ENCODE peak calls at places on chromosome 15, in seven cellular contexts. F, J, E, D, M, A and O are unnamed samples.

GRCh38 chr15:96353931-96354730 is 23.6 kb downstream of the NR2F2 start:
- DNase-seq in E (no peak), A (peak), D (no peak), M (peak), J (no peak), F (no peak), O (peak)

GRCh38 chr15:66186049-66186825 is 67.3 kb downstream of the MEGF11 start:
- DNase-seq in E (no peak), A (peak), D (no peak), J (no peak), F (no peak), M (no peak), O (no peak)

GRCh38 chr15:44536298-44536961 is 517 bp upstream of the EIF3J start:
- DNase-seq in D (no peak), E (peak), F (no peak), A (peak), M (no peak), J (no peak), O (peak)

GRCh38 chr15:75577401-75578205 is 1.5 kb downstream of the PTPN9 start:
- DNase-seq in J (no peak), D (no peak), A (peak), E (peak), F (no peak), M (no peak), O (no peak)

GRCh38 chr15:90427185-90427584 is 39.1 kb downstream of the IQGAP1 start:
- DNase-seq in D (no peak), M (no peak), A (no peak), J (no peak), E (no peak), F (no peak), O (no peak)

GRCh38 chr15:22831473-22831872 is 7.0 kb upstream of the NIPA2 start:
- DNase-seq in F (no peak), A (no peak), E (no peak), M (peak), J (no peak), D (no peak), O (no peak)

GRCh38 chr15:90165659-90166489 is 35.3 kb upstream of the SEMA4B start:
- DNase-seq in A (peak), F (peak), D (no peak), M (peak), E (peak), J (no peak), O (peak)

GRCh38 chr15:66655511-66655910 is 46.5 kb upstream of the SMAD6 start:
- DNase-seq in F (no peak), E (no peak), A (no peak), D (no peak), J (no peak), M (no peak), O (no peak)

GRCh38 chr15:94584833-94585244 is 353.5 kb downstream of the MCTP2 start:
- DNase-seq in E (no peak), J (peak), M (peak), A (no peak), D (peak), F (peak), O (no peak)

GRCh38 chr15:42239528-42240245 is 31.6 kb upstream of the VPS39 start:
- DNase-seq in E (no peak), J (no peak), M (no peak), A (peak), F (no peak), D (no peak), O (no peak)

GRCh38 chr15:66849746-66850077 is 147.7 kb downstream of the SMAD6 start:
- DNase-seq in E (peak), F (no peak), J (no peak), M (no peak), D (no peak), A (no peak), O (no peak)

GRCh38 chr15:68080783-68081182 is 26.7 kb downstream of the PIAS1 start:
- DNase-seq in F (no peak), M (no peak), J (no peak), E (no peak), D (no peak), A (no peak), O (no peak)

GRCh38 chr15:58770519-58770856 is 614 bp upstream of the MINDY2 start:
- DNase-seq in A (peak), M (peak), F (no peak), D (no peak), E (no peak), J (peak), O (peak)

GRCh38 chr15:38691365-38691764 is 126.8 kb upstream of the RASGRP1 start:
- DNase-seq in J (no peak), A (no peak), F (no peak), D (no peak), M (no peak), E (no peak), O (no peak)

GRCh38 chr15:75809986-75810750 is 33.1 kb upstream of the UBE2Q2 start:
- DNase-seq in J (no peak), D (no peak), A (peak), M (no peak), E (peak), F (peak), O (peak)

GRCh38 chr15:48147358-48147757 is 26.6 kb downstream of the SLC24A5 start:
- DNase-seq in M (no peak), E (no peak), D (no peak), J (no peak), F (no peak), A (no peak), O (no peak)

GRCh38 chr15:70132571-70132970 is 34.9 kb upstream of the TLE3 start:
- DNase-seq in F (no peak), E (no peak), M (no peak), D (no peak), A (no peak), J (no peak), O (no peak)

GRCh38 chr15:58472821-58473581 is 41.2 kb downstream of the LIPC start:
- DNase-seq in D (peak), F (peak), J (peak), E (no peak), M (no peak), A (no peak), O (no peak)

GRCh38 chr15:58734859-58735258 is 14.6 kb downstream of the ADAM10 start:
- DNase-seq in D (no peak), E (no peak), J (no peak), A (no peak), M (no peak), F (no peak), O (no peak)